ENCODE peak calls at places on chromosomes 13 and 19, in four cellular contexts. O is GM12878, M is K562, W is HepG2. N is an unnamed sample.
A peak's percentile ranks its signal among the peaks of the same experiment; 100 is the strongest.

GRCh38 chr13:22487932-22488331 is 692.8 kb upstream of the SGCG start:
- DNase-seq in O (no peak), M (no peak), W (no peak), N (no peak)

GRCh38 chr13:30924321-30924720 is 8.1 kb upstream of the TEX26 start:
- DNase-seq in O (no peak), M (no peak), W (no peak), N (no peak)

GRCh38 chr19:30450945-30451344 is 78.8 kb downstream of the ZNF536 start:
- DNase-seq in O (no peak), M (no peak), W (no peak), N (no peak)

GRCh38 chr13:89784161-89784809 is 1563.2 kb upstream of the MIR17HG start:
- DNase-seq in O (no peak), M (no peak), W (no peak), N (no peak)

GRCh38 chr13:33743438-33744368 is 74.2 kb upstream of the RFC3 start:
- DNase-seq in O (peak; percentile 80), M (no peak), W (peak; percentile 10), N (no peak)

GRCh38 chr19:10735741-10736140 is 17.9 kb downstream of the DNM2 start:
- DNase-seq in O (no peak), M (no peak), W (no peak), N (no peak)

GRCh38 chr13:105915451-105915850 is 620.0 kb downstream of the EFNB2 start:
- DNase-seq in O (no peak), M (no peak), W (no peak), N (no peak)

GRCh38 chr13:110525328-110526319 is 35.9 kb downstream of the RAB20 start:
- DNase-seq in O (peak; percentile 35), M (no peak), W (no peak), N (no peak)

GRCh38 chr19:4889034-4889825 is 13.5 kb downstream of the ARRDC5 start:
- DNase-seq in O (no peak), M (no peak), W (no peak), N (no peak)

GRCh38 chr13:95540848-95541247 is 11.7 kb upstream of the CLDN10 start:
- DNase-seq in O (no peak), M (no peak), W (no peak), N (no peak)

GRCh38 chr13:20369886-20370361 is 137.8 kb upstream of the GJB6 start:
- DNase-seq in O (peak; percentile 59), M (no peak), W (no peak), N (no peak)

GRCh38 chr19:23698711-23699520 is 11.9 kb upstream of the ZNF675 start:
- DNase-seq in O (no peak), M (peak; percentile 26), W (no peak), N (no peak)

GRCh38 chr13:78190296-78190695 is 271.7 kb upstream of the EDNRB start:
- DNase-seq in O (no peak), M (no peak), W (no peak), N (no peak)

GRCh38 chr19:7159105-7159933 is 89.8 kb downstream of the ZNF557 start:
- DNase-seq in O (no peak), M (no peak), W (no peak), N (no peak)

GRCh38 chr13:99741979-99742378 is 229.6 kb downstream of the ZIC5 start:
- DNase-seq in O (no peak), M (no peak), W (no peak), N (no peak)

GRCh38 chr19:38079926-38080380 is 144.1 kb downstream of the DPF1 start:
- DNase-seq in O (peak; percentile 77), M (no peak), W (peak; percentile 68), N (peak; percentile 92)

GRCh38 chr13:24654741-24655140 is 25.5 kb upstream of the ATP12A start:
- DNase-seq in O (no peak), M (no peak), W (no peak), N (no peak)

GRCh38 chr19:18913466-18913865 is 5.7 kb downstream of the COPE start:
- DNase-seq in O (no peak), M (no peak), W (no peak), N (no peak)

GRCh38 chr13:112183544-112184145 is 116.7 kb downstream of the SOX1 start:
- DNase-seq in O (no peak), M (no peak), W (no peak), N (no peak)

GRCh38 chr13:51814825-51815650 is 11.1 kb upstream of the DHRS12 start:
- DNase-seq in O (no peak), M (peak; percentile 65), W (peak; percentile 63), N (peak; percentile 45)

GRCh38 chr13:112709825-112710783 is 20.3 kb downstream of the ATP11A start:
- DNase-seq in O (no peak), M (no peak), W (no peak), N (no peak)

GRCh38 chr19:7199613-7200533 is 94.3 kb downstream of the INSR start:
- DNase-seq in O (no peak), M (no peak), W (peak; percentile 91), N (peak; percentile 25)

GRCh38 chr19:43438291-43439162 is 23.8 kb downstream of the TEX101 start:
- DNase-seq in O (no peak), M (no peak), W (no peak), N (peak; percentile 36)

GRCh38 chr13:50127017-50127725 is 111.9 kb downstream of the KCNRG start:
- DNase-seq in O (no peak), M (no peak), W (no peak), N (no peak)

GRCh38 chr13:43865892-43866291 is 13.6 kb downstream of the CCDC122 start:
- DNase-seq in O (no peak), M (no peak), W (no peak), N (no peak)

GRCh38 chr13:111248822-111249221 is 71.6 kb upstream of the TEX29 start:
- DNase-seq in O (no peak), M (no peak), W (no peak), N (no peak)

GRCh38 chr13:33728271-33729037 is 89.5 kb upstream of the RFC3 start:
- DNase-seq in O (peak; percentile 96), M (no peak), W (no peak), N (peak; percentile 18)

GRCh38 chr13:68232351-68233130 is 1002.4 kb upstream of the PCDH9 start:
- DNase-seq in O (no peak), M (no peak), W (no peak), N (no peak)

GRCh38 chr19:17281391-17282304 is at the start of gene ANKLE1:
- DNase-seq in O (peak; percentile 32), M (peak; percentile 59), W (no peak), N (no peak)

GRCh38 chr19:19488875-19489690 is 26.3 kb downstream of the TSSK6 start:
- DNase-seq in O (peak; percentile 73), M (peak; percentile 80), W (peak; percentile 60), N (peak; percentile 69)

GRCh38 chr19:43841990-43842389 is 14.9 kb downstream of the ZNF283 start:
- DNase-seq in O (no peak), M (no peak), W (no peak), N (peak; percentile 36)

GRCh38 chr13:59318320-59318930 is 845.3 kb downstream of the DIAPH3 start:
- DNase-seq in O (peak; percentile 9), M (peak; percentile 21), W (peak; percentile 58), N (peak; percentile 42)

GRCh38 chr13:89066868-89067466 is 1395.8 kb downstream of the SLITRK5 start:
- DNase-seq in O (no peak), M (no peak), W (peak; percentile 44), N (peak; percentile 39)

GRCh38 chr13:76148926-76149325 is 512.8 kb downstream of the LMO7 start:
- DNase-seq in O (no peak), M (no peak), W (no peak), N (no peak)

GRCh38 chr19:4909172-4909896 is at the start of gene UHRF1:
- DNase-seq in O (no peak), M (peak; percentile 91), W (peak; percentile 58), N (peak; percentile 52)

GRCh38 chr13:93859666-93860065 is 619.8 kb downstream of the DCT start:
- DNase-seq in O (no peak), M (no peak), W (no peak), N (no peak)
- TF ChIP-seq ESRRA in O (no peak), M (no peak), W (no peak), N (no peak)

GRCh38 chr13:45280751-45281634 is 60.0 kb downstream of the TPT1 start:
- DNase-seq in O (no peak), M (peak; percentile 20), W (peak; percentile 47), N (peak; percentile 79)
- TF ChIP-seq MAX in O (no peak), M (no peak), W (no peak), N (peak; percentile 22)

GRCh38 chr19:1241417-1242095 is at the start of gene ATP5F1D:
- DNase-seq in O (peak; percentile 80), M (peak; percentile 96), W (peak; percentile 88), N (peak; percentile 83)

GRCh38 chr19:1244693-1245451 is 3.3 kb downstream of the ATP5F1D start:
- DNase-seq in O (no peak), M (no peak), W (peak; percentile 86), N (no peak)

GRCh38 chr19:1245468-1245867 is 2.9 kb upstream of the MIDN start:
- DNase-seq in O (no peak), M (no peak), W (no peak), N (no peak)

GRCh38 chr19:1245884-1246816 is 2.2 kb upstream of the MIDN start:
- DNase-seq in O (no peak), M (no peak), W (peak; percentile 88), N (no peak)

GRCh38 chr19:1243768-1244692 is 2.5 kb downstream of the ATP5F1D start:
- DNase-seq in O (no peak), M (peak; percentile 78), W (peak; percentile 81), N (peak; percentile 79)
- H3K4me1 ChIP-seq in O (peaks cover 30% of the 10 kb centered on the region), M (peaks cover 98% of the 10 kb centered on the region), W (peaks cover 74% of the 10 kb centered on the region), N (peaks cover 61% of the 10 kb centered on the region)

DNA sequence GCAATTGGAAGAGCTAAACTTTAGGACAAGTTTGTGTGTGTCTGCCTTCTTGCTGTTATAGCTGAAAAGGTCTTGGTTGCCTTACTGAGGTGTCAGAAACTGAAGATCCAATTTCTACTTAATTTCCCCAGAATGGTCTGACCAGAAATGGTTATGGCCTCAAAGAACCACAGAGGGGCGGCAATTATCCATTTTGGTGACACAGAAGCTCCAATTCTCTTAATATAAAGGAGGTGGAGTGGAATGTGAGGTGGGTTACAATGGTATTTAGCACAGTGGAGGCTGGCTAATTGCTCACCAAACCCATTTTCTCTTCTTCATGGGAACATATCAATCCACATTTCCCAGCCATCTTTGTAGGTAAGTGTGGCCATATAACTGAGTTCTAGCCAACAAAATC is 1157.2 kb downstream of the OLFM4 start:
- DNase-seq in O (no peak), M (no peak), W (no peak), N (no peak)
- TF ChIP-seq ESRRA in O (no peak), M (no peak), W (no peak), N (no peak)

GRCh38 chr13:42330991-42331390 is 59.0 kb downstream of the AKAP11 start:
- DNase-seq in O (no peak), M (no peak), W (no peak), N (no peak)

GRCh38 chr13:42334329-42334706 is 62.4 kb downstream of the AKAP11 start:
- DNase-seq in O (peak; percentile 50), M (no peak), W (no peak), N (no peak)

GRCh38 chr13:42329239-42329638 is 57.3 kb downstream of the AKAP11 start:
- DNase-seq in O (no peak), M (no peak), W (no peak), N (no peak)

GRCh38 chr13:42337808-42338600 is 66.1 kb downstream of the AKAP11 start:
- DNase-seq in O (no peak), M (no peak), W (no peak), N (no peak)

GRCh38 chr13:42333613-42334328 is 61.8 kb downstream of the AKAP11 start:
- DNase-seq in O (no peak), M (peak; percentile 11), W (peak; percentile 16), N (peak; percentile 41)
- TF ChIP-seq MAX in O (no peak), M (no peak), W (no peak), N (no peak)